ENCODE peak calls at places on chromosomes 6 and 20, in seven cellular contexts. One of them, this sample, is unnamed.

GRCh38 chr6:169420912-169421543 is 167.4 kb upstream of the THBS2 start:
- DNase-seq in HCT116: peak; percentile 26
- DNase-seq in PC-3: no peak
- DNase-seq in OCI-LY7: peak; percentile 1
- DNase-seq in SK-N-SH: peak; percentile 50
- DNase-seq in GM23338: peak; percentile 57
- DNase-seq in GM23248: peak; percentile 18
- DNase-seq in this sample: peak; percentile 42

GRCh38 chr6:42532038-42532669 is 31.7 kb upstream of the UBR2 start:
- DNase-seq in GM23248: peak; percentile 83
- DNase-seq in PC-3: peak; percentile 75
- DNase-seq in GM23338: peak; percentile 80
- DNase-seq in SK-N-SH: peak; percentile 70
- DNase-seq in HCT116: peak; percentile 79
- DNase-seq in OCI-LY7: peak; percentile 75
- DNase-seq in this sample: peak; percentile 65

GRCh38 chr6:7136859-7137334 is 29.1 kb downstream of the RREB1 start:
- DNase-seq in HCT116: no peak
- DNase-seq in OCI-LY7: peak; percentile 75
- DNase-seq in SK-N-SH: no peak
- DNase-seq in GM23248: no peak
- DNase-seq in PC-3: no peak
- DNase-seq in GM23338: no peak
- DNase-seq in this sample: peak; percentile 57

GRCh38 chr20:57317789-57318371 is 11.7 kb upstream of the SPO11 start:
- DNase-seq in PC-3: no peak
- DNase-seq in GM23338: no peak
- DNase-seq in HCT116: no peak
- DNase-seq in SK-N-SH: no peak
- DNase-seq in OCI-LY7: peak; percentile 91
- DNase-seq in GM23248: no peak
- DNase-seq in this sample: no peak

GRCh38 chr20:24825591-24825990 is 123.5 kb upstream of the CST7 start:
- DNase-seq in GM23248: no peak
- DNase-seq in HCT116: no peak
- DNase-seq in GM23338: no peak
- DNase-seq in OCI-LY7: no peak
- DNase-seq in SK-N-SH: no peak
- DNase-seq in PC-3: no peak
- DNase-seq in this sample: no peak

GRCh38 chr6:112946051-112946450 is 598.9 kb downstream of the RFPL4B start:
- DNase-seq in SK-N-SH: no peak
- DNase-seq in HCT116: no peak
- DNase-seq in OCI-LY7: no peak
- DNase-seq in GM23248: no peak
- DNase-seq in PC-3: no peak
- DNase-seq in GM23338: no peak
- DNase-seq in this sample: no peak

GRCh38 chr20:5234158-5234557 is 82.6 kb downstream of the PROKR2 start:
- DNase-seq in GM23248: no peak
- DNase-seq in PC-3: no peak
- DNase-seq in GM23338: no peak
- DNase-seq in HCT116: no peak
- DNase-seq in SK-N-SH: no peak
- DNase-seq in OCI-LY7: no peak
- DNase-seq in this sample: no peak

GRCh38 chr20:1893721-1894470 is 1.3 kb upstream of the SIRPA start:
- DNase-seq in GM23248: peak; percentile 47
- DNase-seq in OCI-LY7: no peak
- DNase-seq in PC-3: no peak
- DNase-seq in SK-N-SH: no peak
- DNase-seq in HCT116: peak; percentile 4
- DNase-seq in GM23338: peak; percentile 81
- DNase-seq in this sample: no peak

GRCh38 chr20:49941456-49941855 is 5.3 kb downstream of the RNF114 start:
- DNase-seq in OCI-LY7: no peak
- DNase-seq in PC-3: no peak
- DNase-seq in GM23248: no peak
- DNase-seq in SK-N-SH: no peak
- DNase-seq in GM23338: no peak
- DNase-seq in HCT116: no peak
- DNase-seq in this sample: no peak

GRCh38 chr20:7085448-7085847 is 318.0 kb downstream of the BMP2 start:
- DNase-seq in PC-3: no peak
- DNase-seq in HCT116: no peak
- DNase-seq in OCI-LY7: no peak
- DNase-seq in GM23338: no peak
- DNase-seq in SK-N-SH: no peak
- DNase-seq in GM23248: no peak
- DNase-seq in this sample: no peak

GRCh38 chr20:50913976-50914375 is 17.3 kb downstream of the ADNP start:
- DNase-seq in SK-N-SH: no peak
- DNase-seq in HCT116: no peak
- DNase-seq in GM23338: no peak
- DNase-seq in OCI-LY7: no peak
- DNase-seq in GM23248: peak; percentile 80
- DNase-seq in PC-3: peak; percentile 67
- DNase-seq in this sample: no peak

GRCh38 chr6:12163149-12163548 is 127.0 kb upstream of the EDN1 start:
- DNase-seq in GM23338: no peak
- DNase-seq in GM23248: no peak
- DNase-seq in HCT116: no peak
- DNase-seq in OCI-LY7: no peak
- DNase-seq in SK-N-SH: no peak
- DNase-seq in PC-3: no peak
- DNase-seq in this sample: no peak

GRCh38 chr6:131635384-131636340 is 1.4 kb upstream of the ENPP3 start:
- DNase-seq in SK-N-SH: no peak
- DNase-seq in GM23338: no peak
- DNase-seq in OCI-LY7: peak; percentile 66
- DNase-seq in PC-3: no peak
- DNase-seq in GM23248: no peak
- DNase-seq in HCT116: no peak
- DNase-seq in this sample: no peak
- H3K4me3 ChIP-seq in SK-N-SH: no peak overlapping the region
- H3K4me3 ChIP-seq in GM23338: no peak overlapping the region
- H3K4me3 ChIP-seq in OCI-LY7: peak overlapping the region; percentile 45
- H3K4me3 ChIP-seq in PC-3: no peak overlapping the region
- H3K4me3 ChIP-seq in GM23248: no peak overlapping the region
- H3K4me3 ChIP-seq in HCT116: no peak overlapping the region
- H3K4me3 ChIP-seq in this sample: no peak overlapping the region

GRCh38 chr6:140538926-140539325 is 1164.5 kb upstream of the CITED2 start:
- DNase-seq in PC-3: peak; percentile 56
- DNase-seq in GM23248: peak; percentile 28
- DNase-seq in OCI-LY7: no peak
- DNase-seq in GM23338: peak; percentile 8
- DNase-seq in SK-N-SH: no peak
- DNase-seq in HCT116: no peak
- DNase-seq in this sample: no peak
- H3K9me2 ChIP-seq in PC-3: no peaks in the 10 kb centered on the region
- H3K9me2 ChIP-seq in GM23248: no peaks in the 10 kb centered on the region
- H3K9me2 ChIP-seq in OCI-LY7: no peaks in the 10 kb centered on the region
- H3K9me2 ChIP-seq in GM23338: no peaks in the 10 kb centered on the region
- H3K9me2 ChIP-seq in SK-N-SH: no peaks in the 10 kb centered on the region
- H3K9me2 ChIP-seq in HCT116: no peaks in the 10 kb centered on the region
- H3K9me2 ChIP-seq in this sample: no peaks in the 10 kb centered on the region

DNA sequence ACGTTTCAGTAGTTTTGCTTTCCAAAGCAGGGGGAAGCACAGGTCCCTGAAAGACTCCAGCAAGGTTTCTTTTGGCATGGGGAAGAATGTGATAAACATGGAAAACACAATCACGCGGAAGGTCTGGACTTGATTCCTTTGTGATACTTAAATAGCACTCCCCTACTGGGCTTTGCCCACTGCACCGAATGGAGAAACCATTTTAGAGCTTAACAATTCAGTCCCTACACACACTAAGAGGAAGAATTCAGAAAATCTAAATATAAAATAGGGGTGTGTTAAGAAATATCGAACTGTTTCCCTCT is 71.4 kb upstream of the NHSL1 start:
- DNase-seq in PC-3: no peak
- DNase-seq in GM23248: no peak
- DNase-seq in GM23338: no peak
- DNase-seq in HCT116: no peak
- DNase-seq in SK-N-SH: no peak
- DNase-seq in OCI-LY7: no peak
- DNase-seq in this sample: no peak
- H3K4me3 ChIP-seq in PC-3: no peak overlapping the region
- H3K4me3 ChIP-seq in GM23248: no peak overlapping the region
- H3K4me3 ChIP-seq in GM23338: peak overlapping the region; percentile 57
- H3K4me3 ChIP-seq in HCT116: no peak overlapping the region
- H3K4me3 ChIP-seq in SK-N-SH: no peak overlapping the region
- H3K4me3 ChIP-seq in OCI-LY7: no peak overlapping the region
- H3K4me3 ChIP-seq in this sample: no peak overlapping the region

GRCh38 chr20:58327211-58327610 is 17.7 kb downstream of the RAB22A start:
- DNase-seq in GM23338: no peak
- DNase-seq in PC-3: no peak
- DNase-seq in HCT116: no peak
- DNase-seq in GM23248: peak; percentile 24
- DNase-seq in OCI-LY7: no peak
- DNase-seq in SK-N-SH: no peak
- DNase-seq in this sample: no peak

GRCh38 chr20:58329711-58330110 is 20.2 kb downstream of the RAB22A start:
- DNase-seq in GM23248: no peak
- DNase-seq in OCI-LY7: no peak
- DNase-seq in HCT116: no peak
- DNase-seq in GM23338: no peak
- DNase-seq in SK-N-SH: no peak
- DNase-seq in PC-3: no peak
- DNase-seq in this sample: no peak

GRCh38 chr20:58328836-58329235 is 19.3 kb downstream of the RAB22A start:
- DNase-seq in SK-N-SH: no peak
- DNase-seq in GM23248: no peak
- DNase-seq in GM23338: peak; percentile 72
- DNase-seq in OCI-LY7: no peak
- DNase-seq in HCT116: no peak
- DNase-seq in PC-3: no peak
- DNase-seq in this sample: no peak

GRCh38 chr20:58322083-58322482 is 12.6 kb downstream of the RAB22A start:
- DNase-seq in OCI-LY7: no peak
- DNase-seq in PC-3: no peak
- DNase-seq in HCT116: no peak
- DNase-seq in SK-N-SH: peak; percentile 33
- DNase-seq in GM23248: no peak
- DNase-seq in GM23338: no peak
- DNase-seq in this sample: no peak

DNA sequence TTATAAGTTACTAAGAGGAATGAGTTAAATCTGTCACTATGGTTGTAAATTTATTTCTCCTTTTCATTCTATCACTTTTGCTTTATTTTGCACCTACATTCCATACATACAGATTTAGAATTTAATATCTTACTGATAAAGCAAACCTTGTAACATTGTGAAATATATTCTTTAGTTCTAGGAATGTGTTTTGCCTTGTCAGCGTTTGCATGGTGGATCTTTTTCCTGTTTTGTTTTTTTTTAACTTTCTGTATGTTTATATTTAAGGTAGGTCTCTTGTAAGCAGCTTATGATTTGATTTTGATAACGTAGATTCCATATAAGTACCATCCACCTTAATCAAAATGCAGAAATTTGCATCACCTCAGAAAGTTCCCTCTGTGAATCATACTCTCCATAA is 16.4 kb downstream of the RAB22A start:
- DNase-seq in OCI-LY7: no peak
- DNase-seq in SK-N-SH: no peak
- DNase-seq in PC-3: no peak
- DNase-seq in HCT116: no peak
- DNase-seq in GM23248: no peak
- DNase-seq in GM23338: no peak
- DNase-seq in this sample: no peak
- H3K9me2 ChIP-seq in OCI-LY7: no peaks in the 10 kb centered on the region
- H3K9me2 ChIP-seq in SK-N-SH: no peaks in the 10 kb centered on the region
- H3K9me2 ChIP-seq in PC-3: no peaks in the 10 kb centered on the region
- H3K9me2 ChIP-seq in HCT116: no peaks in the 10 kb centered on the region
- H3K9me2 ChIP-seq in GM23248: no peaks in the 10 kb centered on the region
- H3K9me2 ChIP-seq in GM23338: no peaks in the 10 kb centered on the region
- H3K9me2 ChIP-seq in this sample: no peaks in the 10 kb centered on the region

GRCh38 chr6:130215526-130215925 is 7.2 kb downstream of the SAMD3 start:
- DNase-seq in GM23338: peak; percentile 42
- DNase-seq in OCI-LY7: no peak
- DNase-seq in HCT116: no peak
- DNase-seq in PC-3: no peak
- DNase-seq in GM23248: no peak
- DNase-seq in SK-N-SH: no peak
- DNase-seq in this sample: peak; percentile 35
- H3K4me3 ChIP-seq in GM23338: no peak overlapping the region
- H3K4me3 ChIP-seq in OCI-LY7: no peak overlapping the region
- H3K4me3 ChIP-seq in HCT116: no peak overlapping the region
- H3K4me3 ChIP-seq in PC-3: no peak overlapping the region
- H3K4me3 ChIP-seq in GM23248: no peak overlapping the region
- H3K4me3 ChIP-seq in SK-N-SH: no peak overlapping the region
- H3K4me3 ChIP-seq in this sample: no peak overlapping the region